ENCODE peak calls at places on chromosomes 1 and 21, in seven cellular contexts. K is upper lobe of left lung, H is HepG2, L is GM12878, R is esophagus muscularis mucosa, M is transverse colon, G is HCT116. U is an unnamed sample.

GRCh38 chr1:107963601-107964396 is 1.2 kb downstream of the VAV3 start:
- DNase-seq in K (peak; percentile 44), M (peak; percentile 34), G (no peak), L (peak; percentile 62), R (no peak), H (no peak), U (peak; percentile 89)

GRCh38 chr1:203905275-203905674 is 43.9 kb downstream of the SNRPE start:
- DNase-seq in M (no peak), L (no peak), K (no peak), H (no peak), R (no peak), G (no peak), U (no peak)

GRCh38 chr1:64043976-64044375 is 159.4 kb upstream of the UBE2U start:
- DNase-seq in G (no peak), M (no peak), L (no peak), K (no peak), H (no peak), R (no peak), U (no peak)

GRCh38 chr1:93670141-93670540 is 11.5 kb downstream of the BCAR3 start:
- DNase-seq in H (no peak), L (no peak), M (no peak), K (peak; percentile 52), R (no peak), G (peak; percentile 68), U (no peak)

GRCh38 chr1:24803987-24804530 is 58.8 kb downstream of the CLIC4 start:
- DNase-seq in K (no peak), L (no peak), G (no peak), M (no peak), R (no peak), H (no peak), U (no peak)

GRCh38 chr1:25065246-25066238 is 135.5 kb upstream of the RUNX3 start:
- DNase-seq in R (no peak), M (no peak), H (no peak), G (no peak), L (no peak), K (peak; percentile 27), U (peak; percentile 86)

GRCh38 chr1:6025269-6026094 is 20.2 kb upstream of the KCNAB2 start:
- DNase-seq in H (no peak), G (no peak), R (no peak), L (no peak), M (no peak), K (no peak), U (peak; percentile 84)

GRCh38 chr1:203076031-203076511 is 9.7 kb downstream of the MYOG start:
- DNase-seq in K (no peak), R (no peak), L (no peak), M (no peak), G (no peak), H (no peak), U (peak; percentile 83)

GRCh38 chr21:38569733-38570132 is 71.5 kb upstream of the ERG start:
- DNase-seq in G (no peak), K (no peak), R (no peak), L (no peak), H (no peak), M (no peak), U (no peak)

GRCh38 chr1:150981177-150981804 is 801 bp upstream of the ANXA9 start:
- DNase-seq in L (no peak), R (no peak), H (peak; percentile 87), M (peak; percentile 35), K (peak; percentile 78), G (no peak), U (no peak)

GRCh38 chr1:28248273-28249012 is 10.9 kb upstream of the SESN2 start:
- DNase-seq in M (peak; percentile 89), L (no peak), G (peak; percentile 64), R (peak; percentile 96), H (peak; percentile 61), K (peak; percentile 89), U (peak; percentile 91)

GRCh38 chr1:18199462-18199861 is 91.9 kb downstream of the IGSF21 start:
- DNase-seq in R (no peak), G (no peak), H (no peak), L (no peak), M (no peak), K (no peak), U (no peak)

GRCh38 chr1:24441480-24441879 is 25.9 kb downstream of the NIPAL3 start:
- DNase-seq in G (no peak), M (no peak), R (no peak), H (no peak), K (no peak), L (no peak), U (no peak)

GRCh38 chr1:91755176-91755575 is 130.8 kb downstream of the TGFBR3 start:
- DNase-seq in R (no peak), H (no peak), K (no peak), L (no peak), M (no peak), G (no peak), U (no peak)

GRCh38 chr1:219963432-219963831 is 35.1 kb upstream of the SLC30A10 start:
- DNase-seq in R (no peak), G (no peak), K (peak; percentile 21), H (peak; percentile 11), M (no peak), L (no peak), U (no peak)

GRCh38 chr1:5501206-5501980 is 490.8 kb downstream of the NPHP4 start:
- DNase-seq in M (no peak), R (no peak), G (no peak), H (no peak), K (no peak), L (no peak), U (no peak)

GRCh38 chr21:29416268-29416667 is 117.5 kb downstream of the BACH1 start:
- DNase-seq in L (no peak), R (no peak), G (no peak), M (no peak), K (no peak), H (no peak), U (no peak)

GRCh38 chr1:216119600-216119999 is 303.6 kb downstream of the USH2A start:
- DNase-seq in L (no peak), K (no peak), G (peak; percentile 1), H (peak; percentile 11), M (no peak), R (no peak), U (no peak)

GRCh38 chr1:225990705-225991464 is 8.3 kb downstream of the SDE2 start:
- DNase-seq in L (no peak), R (no peak), M (no peak), H (no peak), K (no peak), G (no peak), U (no peak)

GRCh38 chr1:206508956-206509355 is 1.6 kb downstream of the RASSF5 start:
- DNase-seq in G (no peak), M (no peak), R (no peak), K (peak; percentile 44), H (no peak), L (no peak), U (peak; percentile 30)

GRCh38 chr1:94661431-94661830 is 119.9 kb upstream of the F3 start:
- DNase-seq in G (no peak), K (no peak), R (no peak), H (no peak), L (no peak), M (no peak), U (no peak)

GRCh38 chr1:31583995-31584868 is 7.9 kb downstream of the TINAGL1 start:
- DNase-seq in R (no peak), K (peak; percentile 85), G (no peak), L (no peak), H (peak; percentile 80), M (peak; percentile 72), U (peak; percentile 85)

GRCh38 chr1:182279302-182279701 is 112.3 kb downstream of the GLUL start:
- DNase-seq in K (no peak), H (no peak), M (no peak), R (no peak), L (no peak), G (no peak), U (no peak)

DNA sequence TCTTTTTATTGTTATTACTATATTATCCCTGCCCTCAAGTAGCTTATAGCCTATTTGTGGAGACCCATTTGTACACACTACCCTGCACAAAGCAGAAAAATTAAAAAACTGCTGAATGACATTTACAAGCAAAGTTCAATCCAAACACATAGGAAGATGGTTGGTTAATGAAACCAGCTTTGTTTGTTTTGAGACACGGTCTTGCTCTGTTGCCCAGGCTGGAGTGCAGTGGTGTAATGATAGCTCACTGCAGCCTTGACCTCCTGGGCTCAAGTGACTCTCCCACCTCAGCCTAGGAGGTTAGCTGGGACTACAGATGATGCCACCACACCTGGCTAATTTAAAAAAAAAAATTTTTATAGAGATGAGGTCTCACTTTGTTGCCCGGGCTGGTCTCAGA is 31.6 kb downstream of the TGFB2 start:
- DNase-seq in K (no peak), M (no peak), H (peak; percentile 38), G (no peak), L (no peak), R (no peak), U (no peak)
- H3K4me3 ChIP-seq in K (no peak overlapping the region), M (no peak overlapping the region), H (no peak overlapping the region), G (no peak overlapping the region), L (no peak overlapping the region), R (no peak overlapping the region), U (no peak overlapping the region)

DNA sequence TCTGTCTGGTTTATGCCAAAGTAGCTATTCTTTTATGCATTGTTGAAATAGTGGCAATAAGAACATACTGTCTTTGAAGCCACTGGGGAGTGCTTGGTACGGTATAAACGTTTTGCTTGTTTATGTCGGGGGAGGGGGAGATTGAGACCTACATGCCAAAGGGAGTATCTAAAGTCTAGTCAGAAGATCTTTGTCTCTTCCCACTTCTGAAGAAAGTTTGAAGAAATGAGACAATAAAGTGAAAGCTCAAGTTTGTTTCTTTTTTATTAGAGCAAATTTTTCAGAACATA is 6.8 kb downstream of the AKIRIN1 start:
- DNase-seq in H (no peak), M (no peak), R (no peak), G (no peak), K (no peak), L (no peak), U (no peak)
- TF ChIP-seq POLR2AphosphoS5 in H (no peak), M (no peak), R (no peak), G (no peak), K (no peak), L (no peak), U (no peak)

GRCh38 chr1:153567621-153568366 is 2.1 kb upstream of the S100A2 start:
- DNase-seq in K (no peak), M (no peak), G (peak; percentile 59), R (no peak), H (peak; percentile 50), L (no peak), U (peak; percentile 62)

GRCh38 chr1:153563991-153564390 is 1.7 kb downstream of the S100A2 start:
- DNase-seq in G (no peak), M (no peak), L (no peak), H (no peak), R (no peak), K (no peak), U (peak; percentile 56)

GRCh38 chr1:153568367-153569099 is 2.9 kb upstream of the S100A2 start:
- DNase-seq in R (peak; percentile 98), G (peak; percentile 88), K (peak; percentile 95), H (peak; percentile 86), M (peak; percentile 92), L (peak; percentile 9), U (peak; percentile 94)

GRCh38 chr1:153565529-153566374 is at the start of gene S100A2:
- DNase-seq in L (peak; percentile 39), K (peak; percentile 91), G (peak; percentile 92), R (no peak), M (peak; percentile 55), H (peak; percentile 40), U (peak; percentile 80)

GRCh38 chr1:153566414-153567371 is 1.0 kb upstream of the S100A2 start:
- DNase-seq in L (peak; percentile 37), G (peak; percentile 96), H (peak; percentile 89), K (peak; percentile 100), M (peak; percentile 97), R (peak; percentile 98), U (peak; percentile 93)
- TF ChIP-seq POLR2A in L (no peak), G (peak; percentile 48), H (no peak), K (peak; percentile 85), M (peak; percentile 92), R (peak; percentile 14), U (no peak)

GRCh38 chr1:56816909-56817308 is 2.3 kb downstream of the FYB2 start:
- DNase-seq in M (no peak), K (no peak), H (peak; percentile 24), G (no peak), R (no peak), L (no peak), U (no peak)
- H3K4me3 ChIP-seq in M (no peak overlapping the region), K (no peak overlapping the region), H (no peak overlapping the region), G (no peak overlapping the region), R (no peak overlapping the region), L (no peak overlapping the region), U (no peak overlapping the region)